ENCODE peak calls at places on chromosomes 6 and 20, in seven cellular contexts. P is transverse colon, E is lung, U is kidney epithelial cell, W is ovary, V is PC-9, T is mammary epithelial cell. R is an unnamed sample.
A peak's percentile ranks its signal among the peaks of the same experiment; 100 is the strongest.

GRCh38 chr6:132937466-132937906 is 123.1 kb downstream of the RPS12 start:
- DNase-seq in E (peak; percentile 55), P (peak; percentile 14), V (peak; percentile 56), W (no peak), U (peak; percentile 41), T (peak; percentile 39), R (peak; percentile 67)

GRCh38 chr20:1005452-1006027 is 3.4 kb upstream of the RSPO4 start:
- DNase-seq in T (peak; percentile 59), W (no peak), U (peak; percentile 19), P (peak; percentile 43), E (no peak), V (peak; percentile 15), R (peak; percentile 39)

GRCh38 chr6:166540631-166541331 is 45.7 kb downstream of the RAMACL start:
- DNase-seq in V (no peak), W (no peak), U (no peak), T (no peak), P (peak; percentile 30), E (no peak), R (no peak)

GRCh38 chr20:6384956-6385355 is 262.1 kb upstream of the FERMT1 start:
- DNase-seq in U (no peak), T (no peak), V (no peak), W (no peak), P (no peak), E (no peak), R (no peak)

GRCh38 chr6:34018961-34019606 is 126.8 kb downstream of the GRM4 start:
- DNase-seq in W (no peak), T (no peak), V (no peak), E (no peak), P (no peak), U (no peak), R (no peak)

GRCh38 chr20:2137552-2138201 is 36.0 kb downstream of the STK35 start:
- DNase-seq in U (no peak), P (no peak), E (no peak), T (no peak), W (no peak), V (no peak), R (no peak)

GRCh38 chr20:36170542-36171215 is 16.1 kb downstream of the EPB41L1 start:
- DNase-seq in P (no peak), W (no peak), U (no peak), E (no peak), V (no peak), T (no peak), R (no peak)

GRCh38 chr6:1485678-1486077 is 96.3 kb downstream of the FOXF2 start:
- DNase-seq in U (peak; percentile 82), W (no peak), E (no peak), T (peak; percentile 91), V (peak; percentile 21), P (no peak), R (no peak)

GRCh38 chr20:47493954-47494293 is 7.8 kb upstream of the NCOA3 start:
- DNase-seq in V (peak; percentile 42), P (no peak), E (no peak), T (peak; percentile 54), U (no peak), W (no peak), R (peak; percentile 14)

GRCh38 chr20:60136640-60137411 is 178.6 kb downstream of the CDH26 start:
- DNase-seq in E (no peak), U (no peak), W (no peak), P (no peak), V (no peak), T (no peak), R (no peak)

GRCh38 chr6:159433550-159433949 is 259.5 kb downstream of the SOD2 start:
- DNase-seq in U (no peak), V (no peak), P (no peak), W (no peak), E (no peak), T (no peak), R (no peak)

GRCh38 chr20:49508435-49509199 is 26.1 kb upstream of the KCNB1 start:
- DNase-seq in V (no peak), E (no peak), T (peak; percentile 12), U (peak; percentile 4), W (no peak), P (no peak), R (no peak)

DNA sequence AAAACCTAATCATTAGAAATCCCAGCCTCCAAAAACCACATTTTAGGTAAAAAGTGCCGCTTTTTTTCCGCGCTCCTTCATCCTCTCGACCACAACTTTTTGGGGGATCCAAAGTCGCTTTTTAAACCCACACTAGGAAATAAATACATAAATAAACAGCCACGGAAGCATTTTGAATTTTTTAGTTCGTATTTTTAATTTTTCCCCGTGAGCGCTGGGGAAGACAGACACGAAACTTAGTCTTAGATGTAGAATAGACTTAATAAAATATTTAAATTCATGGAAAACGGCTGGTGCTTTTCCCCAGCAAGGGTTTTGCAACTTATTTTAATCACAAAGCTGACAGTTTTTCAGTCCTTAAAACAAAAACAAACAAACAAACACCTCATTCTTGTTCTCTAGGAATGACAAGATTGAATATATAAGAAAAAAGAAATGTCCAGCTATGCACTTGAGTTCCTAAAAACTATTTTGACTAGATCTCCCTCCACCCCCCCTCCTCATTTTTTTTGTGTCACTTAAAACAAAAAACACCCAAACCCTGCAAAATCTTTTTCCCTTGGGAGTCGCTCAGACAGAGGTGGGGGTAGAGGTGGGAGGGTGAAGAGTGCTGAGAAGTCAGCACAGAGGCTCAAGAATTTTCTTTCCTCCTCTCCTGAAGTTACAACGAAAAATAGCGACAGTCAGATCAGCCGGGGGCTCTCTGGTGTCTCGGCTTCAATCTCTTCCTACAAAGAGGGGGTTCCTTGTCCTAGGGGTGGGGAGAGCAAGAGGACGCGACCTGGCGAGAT is 43.4 kb upstream of the SUPT3H start:
- DNase-seq in E (no peak), V (no peak), P (no peak), W (no peak), T (no peak), U (no peak), R (no peak)
- H3K4me3 ChIP-seq in E (peak overlapping the region; percentile 20), V (peak overlapping the region; percentile 98), P (peak overlapping the region; percentile 64), W (peak overlapping the region; percentile 46), T (peak overlapping the region; percentile 68), U (peak overlapping the region; percentile 100), R (peak overlapping the region; percentile 48)

DNA sequence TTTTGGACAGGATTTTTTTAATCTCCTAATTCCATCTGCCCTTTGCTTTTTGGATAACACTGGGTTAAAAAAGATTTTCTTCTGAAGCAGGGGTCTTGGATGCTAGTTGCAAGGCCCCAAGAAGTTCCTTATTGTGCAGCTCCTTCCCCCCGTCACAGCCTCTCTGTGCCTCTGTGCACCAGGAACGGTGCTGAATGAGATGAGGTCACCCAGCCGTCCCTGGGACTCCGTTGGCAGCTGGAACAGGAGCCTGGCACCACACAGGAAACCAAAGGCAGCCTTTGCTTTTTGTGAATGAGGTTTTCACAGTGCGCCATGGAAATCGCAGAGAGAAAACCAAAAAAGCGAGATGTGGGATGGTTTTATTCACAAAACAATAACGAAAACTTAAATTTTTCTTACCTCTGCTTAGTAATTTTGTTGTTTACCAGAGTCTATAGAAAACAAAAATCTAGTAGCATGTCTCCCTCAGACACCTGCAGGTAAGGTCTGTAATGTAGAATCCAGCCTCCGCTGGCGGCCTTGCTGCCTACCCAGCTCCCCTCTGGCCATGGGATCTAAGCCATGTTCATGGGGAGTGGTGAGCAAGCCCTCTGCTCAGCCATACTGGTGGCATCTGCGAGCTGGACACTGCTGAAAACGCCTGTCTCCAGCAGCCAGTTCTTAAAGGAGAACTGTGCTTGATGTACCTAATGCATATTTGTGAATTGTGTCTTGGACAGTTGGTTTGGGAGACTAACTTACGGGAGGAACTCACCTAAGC is 40.4 kb upstream of the SYNJ2 start:
- DNase-seq in P (no peak), V (no peak), T (no peak), W (no peak), E (no peak), U (no peak), R (no peak)
- H3K36me3 ChIP-seq in P (no peaks in the 10 kb centered on the region), V (peaks cover 9% of the 10 kb centered on the region), T (peaks cover 36% of the 10 kb centered on the region), W (no peaks in the 10 kb centered on the region), E (peaks cover 34% of the 10 kb centered on the region), U (peaks cover 7% of the 10 kb centered on the region), R (peaks cover 62% of the 10 kb centered on the region)

GRCh38 chr20:51594206-51594998 is 51.9 kb upstream of the NFATC2 start:
- DNase-seq in U (no peak), E (no peak), W (no peak), V (no peak), T (no peak), P (no peak), R (no peak)
- H3K4me3 ChIP-seq in U (no peak overlapping the region), E (no peak overlapping the region), W (no peak overlapping the region), V (no peak overlapping the region), T (no peak overlapping the region), P (no peak overlapping the region), R (no peak overlapping the region)

GRCh38 chr6:31958412-31958740 is 395 bp downstream of the NELFE start:
- DNase-seq in U (no peak), V (no peak), T (no peak), E (no peak), W (no peak), P (no peak), R (no peak)
- H3K36me3 ChIP-seq in U (peaks cover 3% of the 10 kb centered on the region), V (peaks cover 29% of the 10 kb centered on the region), T (peaks cover 13% of the 10 kb centered on the region), E (peaks cover 48% of the 10 kb centered on the region), W (peaks cover 2% of the 10 kb centered on the region), P (no peaks in the 10 kb centered on the region), R (peaks cover 60% of the 10 kb centered on the region)

GRCh38 chr20:45909817-45910669 is 1.9 kb downstream of the PLTP start:
- DNase-seq in E (no peak), U (no peak), T (no peak), P (no peak), V (no peak), W (peak; percentile 59), R (no peak)
- H3K4me3 ChIP-seq in E (no peak overlapping the region), U (no peak overlapping the region), T (no peak overlapping the region), P (peak overlapping the region; percentile 61), V (no peak overlapping the region), W (peak overlapping the region; percentile 8), R (no peak overlapping the region)

R was measured in thyroid gland.